ENCODE peak calls at places on chromosome 4, in four cellular contexts. D is cardiac muscle cell, X is colonic mucosa, Y is right lobe of liver. I is an unnamed sample.

GRCh38 chr4:61891953-61892352 is 691.8 kb downstream of the ADGRL3 start:
- DNase-seq in D (no peak), X (no peak), Y (no peak), I (no peak)

GRCh38 chr4:169934794-169935400 is 91.3 kb downstream of the MFAP3L start:
- DNase-seq in D (no peak), X (no peak), Y (no peak), I (no peak)

GRCh38 chr4:57064120-57064519 is 46.1 kb downstream of the IGFBP7 start:
- DNase-seq in D (no peak), X (no peak), Y (no peak), I (no peak)

GRCh38 chr4:93394488-93395185 is 433.9 kb upstream of the ATOH1 start:
- DNase-seq in D (no peak), X (no peak), Y (no peak), I (no peak)

GRCh38 chr4:63105839-63106238 is 1303.4 kb downstream of the TECRL start:
- DNase-seq in D (no peak), X (no peak), Y (no peak), I (no peak)

GRCh38 chr4:37936889-37937498 is 23.2 kb upstream of the PTTG2 start:
- DNase-seq in D (no peak), X (no peak), Y (peak; percentile 85), I (no peak)

GRCh38 chr4:89868999-89869589 is 25.6 kb upstream of the MMRN1 start:
- DNase-seq in D (no peak), X (no peak), Y (no peak), I (no peak)

GRCh38 chr4:30875659-30876269 is 155.6 kb downstream of the PCDH7 start:
- DNase-seq in D (no peak), X (no peak), Y (no peak), I (no peak)

GRCh38 chr4:147492761-147493160 is 11.9 kb downstream of the EDNRA start:
- DNase-seq in D (no peak), X (no peak), Y (no peak), I (peak; percentile 73)

GRCh38 chr4:116397714-116398113 is 687.7 kb downstream of the TRAM1L1 start:
- DNase-seq in D (no peak), X (no peak), Y (no peak), I (no peak)

GRCh38 chr4:165810726-165811125 is 62.3 kb upstream of the TLL1 start:
- DNase-seq in D (no peak), X (no peak), Y (no peak), I (no peak)

GRCh38 chr4:85005865-85006377 is 39.4 kb upstream of the WDFY3 start:
- DNase-seq in D (no peak), X (no peak), Y (no peak), I (no peak)

GRCh38 chr4:13953083-13953482 is 325.6 kb upstream of the BOD1L1 start:
- DNase-seq in D (no peak), X (no peak), Y (no peak), I (no peak)

GRCh38 chr4:21792736-21793135 is 155.8 kb downstream of the KCNIP4 start:
- DNase-seq in D (no peak), X (no peak), Y (no peak), I (no peak)

GRCh38 chr4:138188406-138189084 is 53.6 kb downstream of the SLC7A11 start:
- DNase-seq in D (no peak), X (no peak), Y (no peak), I (no peak)

GRCh38 chr4:40409835-40410234 is 74.7 kb downstream of the CHRNA9 start:
- DNase-seq in D (no peak), X (no peak), Y (no peak), I (no peak)

GRCh38 chr4:48223633-48224295 is 45.9 kb downstream of the TEC start:
- DNase-seq in D (no peak), X (no peak), Y (no peak), I (no peak)

GRCh38 chr4:66574145-66574978 is 904.1 kb upstream of the EPHA5 start:
- DNase-seq in D (no peak), X (no peak), Y (no peak), I (no peak)

GRCh38 chr4:40736910-40737309 is 12.8 kb upstream of the NSUN7 start:
- DNase-seq in D (peak; percentile 38), X (no peak), Y (no peak), I (no peak)

GRCh38 chr4:15410750-15411149 is 17.1 kb upstream of the C1QTNF7 start:
- DNase-seq in D (peak; percentile 2), X (peak; percentile 23), Y (no peak), I (no peak)

GRCh38 chr4:65386927-65387326 is 283.4 kb downstream of the EPHA5 start:
- DNase-seq in D (no peak), X (no peak), Y (no peak), I (no peak)

DNA sequence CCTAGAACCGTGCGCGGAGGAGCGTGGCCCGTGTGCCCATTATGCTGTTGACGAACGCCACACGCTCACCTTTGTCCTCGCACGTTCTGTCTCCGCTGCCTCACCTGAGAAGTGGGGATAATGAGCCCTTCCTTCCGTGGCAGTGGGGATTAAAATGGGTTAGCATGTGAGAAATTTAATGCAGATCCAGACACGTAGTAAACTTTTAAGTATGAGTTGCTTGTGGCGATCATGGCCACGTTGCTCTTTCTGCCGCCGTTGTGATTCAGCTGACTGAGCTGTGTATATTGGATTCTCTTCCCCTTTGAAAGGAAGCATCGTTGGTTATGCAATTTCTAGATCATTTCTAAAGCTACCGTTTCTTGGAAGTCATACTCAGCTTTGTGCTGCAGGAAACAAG is 16.5 kb downstream of the TBC1D14 start:
- DNase-seq in D (no peak), X (no peak), Y (no peak), I (no peak)
- H3K4me1 ChIP-seq in D (peaks cover 18% of the 10 kb centered on the region), X (peaks cover 38% of the 10 kb centered on the region), Y (peaks cover 95% of the 10 kb centered on the region), I (peaks cover 3% of the 10 kb centered on the region)

GRCh38 chr4:629636-629915 is 4.2 kb downstream of the PDE6B start:
- DNase-seq in D (no peak), X (no peak), Y (peak; percentile 27), I (no peak)
- TF ChIP-seq CTCF in D (no peak), X (no peak), Y (no peak), I (no peak)

DNA sequence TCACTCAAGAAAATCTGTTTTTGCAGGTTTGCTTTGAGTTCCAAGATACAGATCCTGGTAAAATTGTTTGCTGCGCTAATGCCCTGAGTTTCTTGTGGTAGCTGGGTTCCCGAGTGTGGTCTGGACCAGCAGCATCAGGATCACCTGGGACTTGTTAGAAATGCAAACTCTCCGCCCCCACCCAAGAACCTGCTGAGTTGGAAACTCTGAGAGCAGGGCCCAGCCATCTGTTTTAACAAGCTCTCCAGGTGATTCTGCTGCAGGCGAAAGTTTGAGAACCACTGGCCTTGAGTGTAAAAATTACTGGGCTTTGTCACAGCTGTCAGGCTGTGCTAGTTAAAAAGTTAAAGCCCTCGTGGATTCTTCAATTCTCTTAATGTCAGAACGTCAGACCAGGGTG is 18.3 kb downstream of the KIT start:
- DNase-seq in D (no peak), X (no peak), Y (no peak), I (no peak)
- H3K4me3 ChIP-seq in D (no peak overlapping the region), X (no peak overlapping the region), Y (no peak overlapping the region), I (no peak overlapping the region)

GRCh38 chr4:4690854-4691253 is 149.0 kb upstream of the STX18 start:
- DNase-seq in D (no peak), X (no peak), Y (no peak), I (no peak)

GRCh38 chr4:4687100-4687499 is 145.3 kb upstream of the STX18 start:
- DNase-seq in D (no peak), X (no peak), Y (no peak), I (no peak)

GRCh38 chr4:4687935-4688727 is 146.3 kb upstream of the STX18 start:
- DNase-seq in D (no peak), X (no peak), Y (no peak), I (no peak)

GRCh38 chr4:4693258-4693657 is 151.4 kb upstream of the STX18 start:
- DNase-seq in D (no peak), X (no peak), Y (no peak), I (no peak)

DNA sequence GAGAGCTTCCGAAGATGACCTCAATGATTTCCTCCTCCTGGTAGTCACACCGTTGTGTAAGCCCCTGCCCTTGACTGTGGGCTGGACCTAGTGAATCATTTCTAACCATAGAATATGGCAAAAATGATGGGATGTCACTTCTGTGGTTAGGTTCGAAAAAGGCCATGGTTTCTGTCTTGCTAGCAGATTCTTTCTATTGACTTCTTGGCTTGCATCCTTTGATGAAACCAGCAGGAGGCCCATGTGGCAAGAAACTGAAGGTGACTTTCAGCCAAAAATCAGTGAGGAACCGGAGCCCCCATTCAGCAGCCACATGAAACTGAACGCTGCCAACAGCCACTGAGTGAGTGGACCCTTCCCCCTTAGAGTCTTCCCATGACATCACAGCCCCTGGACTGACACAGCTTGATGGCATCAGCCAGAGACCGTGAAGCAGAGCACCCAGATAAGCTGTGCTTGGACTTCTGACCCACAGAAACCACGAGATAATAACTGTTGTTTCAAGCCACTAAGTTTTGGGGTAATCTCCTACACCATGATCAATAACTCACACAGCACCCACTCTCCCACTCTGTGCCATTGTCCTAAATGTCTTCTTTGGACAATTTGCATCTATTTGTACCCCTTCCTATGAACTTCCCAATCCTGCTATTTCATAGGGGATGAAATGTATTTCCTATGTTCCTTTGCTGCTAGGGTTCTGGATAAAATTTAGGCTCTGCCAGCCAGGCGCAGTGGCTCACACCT is 148.0 kb upstream of the STX18 start:
- DNase-seq in D (no peak), X (no peak), Y (no peak), I (no peak)
- H3K4me1 ChIP-seq in D (peaks cover 12% of the 10 kb centered on the region), X (no peaks in the 10 kb centered on the region), Y (no peaks in the 10 kb centered on the region), I (peaks cover 8% of the 10 kb centered on the region)

DNA sequence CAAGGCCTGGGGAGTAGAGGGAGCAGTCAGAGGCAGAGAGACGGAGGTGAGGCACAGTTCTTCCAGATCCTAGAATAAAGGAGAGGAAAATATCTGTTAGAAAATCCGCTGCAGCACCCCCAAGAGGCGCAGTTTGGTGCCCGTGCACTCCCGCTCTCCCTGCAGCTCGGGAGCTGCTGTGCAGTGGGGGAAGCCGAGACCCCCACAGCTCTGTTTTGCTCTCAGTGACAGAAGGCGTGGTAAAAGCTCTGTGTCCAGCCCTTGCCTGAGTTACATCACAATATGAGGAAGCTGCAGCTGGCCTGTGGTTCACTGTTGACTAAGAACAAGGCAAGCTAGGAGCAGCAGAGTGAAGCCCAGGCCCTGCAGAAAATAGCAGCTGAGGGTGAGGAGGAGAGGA is 88.5 kb upstream of the ADRA2C start:
- DNase-seq in D (no peak), X (no peak), Y (no peak), I (no peak)
- TF ChIP-seq CTCF in D (no peak), X (no peak), Y (no peak), I (no peak)

DNA sequence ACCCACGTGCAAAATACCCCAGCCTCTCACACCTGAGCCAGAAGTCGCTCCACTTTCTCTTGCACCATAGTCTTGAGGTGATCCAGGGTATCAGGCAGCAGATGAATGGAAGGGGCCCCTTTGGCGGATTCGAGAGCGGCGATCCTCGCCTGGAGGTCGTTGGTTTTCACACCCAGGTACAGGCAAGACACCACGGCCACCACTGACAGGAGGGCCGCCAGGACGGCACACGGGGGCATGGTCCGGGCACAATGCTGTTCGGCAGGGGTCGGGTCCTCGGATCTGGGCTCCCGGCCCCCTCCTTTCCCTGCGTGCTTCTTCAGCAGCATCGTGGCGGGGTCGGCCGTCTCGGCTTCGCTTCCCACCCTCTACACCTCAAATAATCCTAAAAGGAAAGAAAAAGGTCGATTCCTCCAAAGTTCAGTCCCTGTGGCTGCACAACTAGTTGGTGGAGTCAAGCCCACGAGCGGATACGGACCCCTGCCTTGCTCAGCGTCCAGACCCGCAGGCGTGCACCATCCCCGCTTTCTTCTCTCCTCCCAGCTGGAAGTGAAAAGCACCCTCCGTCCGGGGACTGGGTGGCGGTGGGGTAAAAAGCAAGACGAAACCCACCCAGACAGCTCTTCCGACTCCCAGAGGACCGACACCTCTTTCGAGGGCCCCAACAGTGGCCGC is 630 bp downstream of the COL25A1 start:
- DNase-seq in D (peak; percentile 22), X (no peak), Y (no peak), I (no peak)
- H3K4me3 ChIP-seq in D (peak overlapping the region; percentile 56), X (peak overlapping the region; percentile 37), Y (peak overlapping the region; percentile 47), I (peak overlapping the region; percentile 59)